ENCODE peak calls at places on chromosome 14, in ten cellular contexts. Z is CD4-positive, alpha-beta memory T cell; H is NCI-H2171; L is neural crest cell; J is A549; Y is DND-41; U is natural killer cell treated with Interleukin-12 subunit alpha and Interleukin-12 subunit beta and Interleukin-15 and Interleukin-18, amount 100 ng/mL, for 72 hours; X is renal cortical epithelial cell; B is progenitor cell of endocrine pancreas; P is globus pallidus. K is an unnamed sample.

GRCh38 chr14:103055693-103056092 is 1.7 kb downstream of the CDC42BPB start:
- DNase-seq in Z (no peak), H (no peak), L (no peak), J (no peak), Y (no peak), U (no peak), X (no peak), B (no peak), P (no peak), K (no peak)

GRCh38 chr14:60922050-60922449 is 58.8 kb downstream of the TRMT5 start:
- DNase-seq in Z (no peak), H (no peak), L (no peak), J (no peak), Y (no peak), U (no peak), X (peak; percentile 31), B (no peak), P (no peak), K (no peak)

GRCh38 chr14:73283592-73284379 is 46.5 kb downstream of the PAPLN start:
- DNase-seq in Z (no peak), H (peak; percentile 57), L (no peak), J (peak; percentile 46), Y (no peak), U (no peak), X (peak; percentile 52), B (no peak), P (peak; percentile 54), K (no peak)

GRCh38 chr14:64758025-64758521 is 53.8 kb downstream of the PLEKHG3 start:
- DNase-seq in Z (peak; percentile 22), H (peak; percentile 14), L (no peak), J (peak; percentile 45), Y (no peak), U (no peak), X (peak; percentile 53), B (no peak), P (no peak), K (no peak)

GRCh38 chr14:105343194-105343593 is 28.6 kb downstream of the PACS2 start:
- DNase-seq in Z (no peak), H (peak; percentile 94), L (no peak), J (no peak), Y (no peak), U (no peak), X (no peak), B (no peak), P (no peak), K (no peak)

GRCh38 chr14:63273717-63274673 is 44.7 kb downstream of the GPHB5 start:
- DNase-seq in Z (no peak), H (no peak), L (no peak), J (no peak), Y (no peak), U (no peak), X (no peak), B (no peak), P (no peak), K (no peak)

GRCh38 chr14:104913413-104913812 is 11.3 kb upstream of the PLD4 start:
- DNase-seq in Z (no peak), H (peak; percentile 52), L (no peak), J (no peak), Y (no peak), U (no peak), X (no peak), B (no peak), P (no peak), K (no peak)

GRCh38 chr14:62015945-62016344 is 253.7 kb downstream of the SNAPC1 start:
- DNase-seq in Z (no peak), H (peak; percentile 78), L (no peak), J (no peak), Y (no peak), U (no peak), X (peak; percentile 15), B (no peak), P (no peak), K (no peak)

GRCh38 chr14:41607119-41607785 is 576 bp downstream of the LRFN5 start:
- DNase-seq in Z (no peak), H (peak; percentile 51), L (no peak), J (no peak), Y (no peak), U (no peak), X (no peak), B (no peak), P (peak; percentile 7), K (no peak)

GRCh38 chr14:57302883-57303282 is 34.1 kb downstream of the AP5M1 start:
- DNase-seq in Z (no peak), H (no peak), L (no peak), J (no peak), Y (no peak), U (no peak), X (peak; percentile 10), B (no peak), P (no peak), K (no peak)

GRCh38 chr14:100539766-100540140 is 47.5 kb downstream of the BEGAIN start:
- DNase-seq in Z (no peak), H (no peak), L (no peak), J (no peak), Y (no peak), U (peak; percentile 31), X (no peak), B (no peak), P (no peak), K (no peak)

GRCh38 chr14:80419339-80419738 is 208.0 kb upstream of the DIO2 start:
- DNase-seq in Z (no peak), H (no peak), L (no peak), J (no peak), Y (no peak), U (no peak), X (peak; percentile 49), B (no peak), P (no peak), K (no peak)

K was measured in Jurkat, Clone E6-1.